ENCODE peak calls at places on chromosomes 4 and X, in eight cellular contexts. One of them, this sample, is unnamed.

GRCh38 chr4:13088726-13089658 is 395.1 kb downstream of the RAB28 start:
- DNase-seq in natural killer cell: no peak
- DNase-seq in stomach: no peak
- DNase-seq in endothelial cell: no peak
- DNase-seq in right cardiac atrium: no peak
- DNase-seq in OCI-LY7: no peak
- DNase-seq in GM13976: no peak
- DNase-seq in RWPE1: no peak
- DNase-seq in this sample: no peak

GRCh38 chr4:151808120-151808529 is 47.3 kb upstream of the GATB start:
- DNase-seq in natural killer cell: no peak
- DNase-seq in stomach: no peak
- DNase-seq in endothelial cell: no peak
- DNase-seq in right cardiac atrium: no peak
- DNase-seq in OCI-LY7: no peak
- DNase-seq in GM13976: no peak
- DNase-seq in RWPE1: peak
- DNase-seq in this sample: no peak

GRCh38 chrX:101485212-101486064 is at the start of gene ARMCX4:
- DNase-seq in natural killer cell: no peak
- DNase-seq in stomach: peak
- DNase-seq in endothelial cell: peak
- DNase-seq in right cardiac atrium: peak
- DNase-seq in OCI-LY7: no peak
- DNase-seq in GM13976: no peak
- DNase-seq in RWPE1: peak
- DNase-seq in this sample: peak

GRCh38 chr4:6991771-6992557 is 51.2 kb upstream of the TADA2B start:
- DNase-seq in natural killer cell: no peak
- DNase-seq in stomach: peak
- DNase-seq in endothelial cell: no peak
- DNase-seq in right cardiac atrium: peak
- DNase-seq in OCI-LY7: no peak
- DNase-seq in GM13976: no peak
- DNase-seq in RWPE1: peak
- DNase-seq in this sample: peak

GRCh38 chrX:119802546-119802945 is 11.1 kb upstream of the RPL39 start:
- DNase-seq in natural killer cell: no peak
- DNase-seq in stomach: no peak
- DNase-seq in endothelial cell: no peak
- DNase-seq in right cardiac atrium: no peak
- DNase-seq in OCI-LY7: no peak
- DNase-seq in GM13976: no peak
- DNase-seq in RWPE1: no peak
- DNase-seq in this sample: no peak

GRCh38 chr4:96887857-96888256 is 1048.0 kb downstream of the PDHA2 start:
- DNase-seq in natural killer cell: no peak
- DNase-seq in stomach: no peak
- DNase-seq in endothelial cell: no peak
- DNase-seq in right cardiac atrium: no peak
- DNase-seq in OCI-LY7: no peak
- DNase-seq in GM13976: no peak
- DNase-seq in RWPE1: no peak
- DNase-seq in this sample: no peak

GRCh38 chr4:7306986-7307385 is 114.6 kb downstream of the SORCS2 start:
- DNase-seq in natural killer cell: no peak
- DNase-seq in stomach: no peak
- DNase-seq in endothelial cell: no peak
- DNase-seq in right cardiac atrium: peak
- DNase-seq in OCI-LY7: no peak
- DNase-seq in GM13976: no peak
- DNase-seq in RWPE1: no peak
- DNase-seq in this sample: no peak

GRCh38 chr4:7336732-7337131 is 98.0 kb downstream of the PSAPL1 start:
- DNase-seq in natural killer cell: no peak
- DNase-seq in stomach: no peak
- DNase-seq in endothelial cell: no peak
- DNase-seq in right cardiac atrium: no peak
- DNase-seq in OCI-LY7: no peak
- DNase-seq in GM13976: no peak
- DNase-seq in RWPE1: no peak
- DNase-seq in this sample: no peak

GRCh38 chr4:145904413-145905177 is 34.0 kb downstream of the ZNF827 start:
- DNase-seq in natural killer cell: no peak
- DNase-seq in stomach: no peak
- DNase-seq in endothelial cell: no peak
- DNase-seq in right cardiac atrium: no peak
- DNase-seq in OCI-LY7: no peak
- DNase-seq in GM13976: no peak
- DNase-seq in RWPE1: no peak
- DNase-seq in this sample: no peak

GRCh38 chrX:153469811-153470410 is 465 bp downstream of the HAUS7 start:
- DNase-seq in natural killer cell: peak
- DNase-seq in stomach: no peak
- DNase-seq in endothelial cell: peak
- DNase-seq in right cardiac atrium: no peak
- DNase-seq in OCI-LY7: peak
- DNase-seq in GM13976: no peak
- DNase-seq in RWPE1: no peak
- DNase-seq in this sample: no peak

GRCh38 chrX:102599950-102600579 is 750 bp downstream of the ARMCX5 start:
- DNase-seq in natural killer cell: no peak
- DNase-seq in stomach: no peak
- DNase-seq in endothelial cell: no peak
- DNase-seq in right cardiac atrium: no peak
- DNase-seq in OCI-LY7: no peak
- DNase-seq in GM13976: no peak
- DNase-seq in RWPE1: no peak
- DNase-seq in this sample: no peak

GRCh38 chr4:12137556-12137955 is 708.9 kb upstream of the HS3ST1 start:
- DNase-seq in natural killer cell: no peak
- DNase-seq in stomach: no peak
- DNase-seq in endothelial cell: no peak
- DNase-seq in right cardiac atrium: no peak
- DNase-seq in OCI-LY7: no peak
- DNase-seq in GM13976: no peak
- DNase-seq in RWPE1: no peak
- DNase-seq in this sample: no peak

GRCh38 chr4:85953651-85954018 is 406.2 kb downstream of the MAPK10 start:
- DNase-seq in natural killer cell: no peak
- DNase-seq in stomach: no peak
- DNase-seq in endothelial cell: no peak
- DNase-seq in right cardiac atrium: peak
- DNase-seq in OCI-LY7: no peak
- DNase-seq in GM13976: no peak
- DNase-seq in RWPE1: peak
- DNase-seq in this sample: no peak

GRCh38 chr4:14196141-14196540 is 568.6 kb upstream of the BOD1L1 start:
- DNase-seq in natural killer cell: no peak
- DNase-seq in stomach: peak
- DNase-seq in endothelial cell: peak
- DNase-seq in right cardiac atrium: peak
- DNase-seq in OCI-LY7: no peak
- DNase-seq in GM13976: no peak
- DNase-seq in RWPE1: peak
- DNase-seq in this sample: no peak

GRCh38 chr4:122775039-122775438 is 42.5 kb downstream of the BBS12 start:
- DNase-seq in natural killer cell: no peak
- DNase-seq in stomach: no peak
- DNase-seq in endothelial cell: no peak
- DNase-seq in right cardiac atrium: no peak
- DNase-seq in OCI-LY7: no peak
- DNase-seq in GM13976: no peak
- DNase-seq in RWPE1: no peak
- DNase-seq in this sample: no peak

GRCh38 chr4:8248091-8248490 is 21.5 kb upstream of the HTRA3 start:
- DNase-seq in natural killer cell: no peak
- DNase-seq in stomach: no peak
- DNase-seq in endothelial cell: no peak
- DNase-seq in right cardiac atrium: no peak
- DNase-seq in OCI-LY7: no peak
- DNase-seq in GM13976: no peak
- DNase-seq in RWPE1: no peak
- DNase-seq in this sample: no peak

GRCh38 chr4:41692717-41693345 is 55.7 kb downstream of the PHOX2B start:
- DNase-seq in natural killer cell: no peak
- DNase-seq in stomach: peak
- DNase-seq in endothelial cell: peak
- DNase-seq in right cardiac atrium: peak
- DNase-seq in OCI-LY7: peak
- DNase-seq in GM13976: peak
- DNase-seq in RWPE1: peak
- DNase-seq in this sample: no peak

GRCh38 chr4:41655177-41655576 is 93.3 kb downstream of the PHOX2B start:
- DNase-seq in natural killer cell: no peak
- DNase-seq in stomach: no peak
- DNase-seq in endothelial cell: no peak
- DNase-seq in right cardiac atrium: no peak
- DNase-seq in OCI-LY7: no peak
- DNase-seq in GM13976: no peak
- DNase-seq in RWPE1: no peak
- DNase-seq in this sample: no peak

GRCh38 chrX:46029777-46030176 is 515.4 kb downstream of the ZNF674 start:
- DNase-seq in natural killer cell: no peak
- DNase-seq in stomach: no peak
- DNase-seq in endothelial cell: no peak
- DNase-seq in right cardiac atrium: no peak
- DNase-seq in OCI-LY7: no peak
- DNase-seq in GM13976: no peak
- DNase-seq in RWPE1: no peak
- DNase-seq in this sample: no peak

GRCh38 chrX:47502591-47503222 is 19.7 kb upstream of the ZNF41 start:
- DNase-seq in natural killer cell: no peak
- DNase-seq in stomach: no peak
- DNase-seq in endothelial cell: no peak
- DNase-seq in right cardiac atrium: no peak
- DNase-seq in OCI-LY7: no peak
- DNase-seq in GM13976: no peak
- DNase-seq in RWPE1: no peak
- DNase-seq in this sample: no peak

GRCh38 chrX:31500920-31501319 is 429.1 kb upstream of the FTHL17 start:
- DNase-seq in natural killer cell: no peak
- DNase-seq in stomach: no peak
- DNase-seq in endothelial cell: no peak
- DNase-seq in right cardiac atrium: no peak
- DNase-seq in OCI-LY7: no peak
- DNase-seq in GM13976: no peak
- DNase-seq in RWPE1: no peak
- DNase-seq in this sample: no peak

GRCh38 chrX:134706138-134706537 is 47.9 kb upstream of the PLAC1 start:
- DNase-seq in natural killer cell: no peak
- DNase-seq in stomach: no peak
- DNase-seq in endothelial cell: no peak
- DNase-seq in right cardiac atrium: no peak
- DNase-seq in OCI-LY7: no peak
- DNase-seq in GM13976: no peak
- DNase-seq in RWPE1: no peak
- DNase-seq in this sample: no peak

GRCh38 chr4:106312997-106313522 is 2.9 kb downstream of the TBCK start:
- DNase-seq in natural killer cell: no peak
- DNase-seq in stomach: no peak
- DNase-seq in endothelial cell: no peak
- DNase-seq in right cardiac atrium: no peak
- DNase-seq in OCI-LY7: no peak
- DNase-seq in GM13976: no peak
- DNase-seq in RWPE1: no peak
- DNase-seq in this sample: no peak

GRCh38 chr4:169033660-169034059 is 23.6 kb upstream of the CBR4 start:
- DNase-seq in natural killer cell: no peak
- DNase-seq in stomach: no peak
- DNase-seq in endothelial cell: no peak
- DNase-seq in right cardiac atrium: no peak
- DNase-seq in OCI-LY7: no peak
- DNase-seq in GM13976: no peak
- DNase-seq in RWPE1: peak
- DNase-seq in this sample: no peak

GRCh38 chrX:68438575-68438974 is 5.3 kb upstream of the OPHN1 start:
- DNase-seq in natural killer cell: no peak
- DNase-seq in stomach: no peak
- DNase-seq in endothelial cell: no peak
- DNase-seq in right cardiac atrium: no peak
- DNase-seq in OCI-LY7: no peak
- DNase-seq in GM13976: no peak
- DNase-seq in RWPE1: no peak
- DNase-seq in this sample: no peak

GRCh38 chr4:92021203-92021602 is 282.6 kb upstream of the GRID2 start:
- DNase-seq in natural killer cell: no peak
- DNase-seq in stomach: no peak
- DNase-seq in endothelial cell: no peak
- DNase-seq in right cardiac atrium: no peak
- DNase-seq in OCI-LY7: no peak
- DNase-seq in GM13976: no peak
- DNase-seq in RWPE1: no peak
- DNase-seq in this sample: no peak

GRCh38 chrX:136880003-136880451 is 498 bp downstream of the RBMX start:
- DNase-seq in natural killer cell: no peak
- DNase-seq in stomach: no peak
- DNase-seq in endothelial cell: peak
- DNase-seq in right cardiac atrium: peak
- DNase-seq in OCI-LY7: peak
- DNase-seq in GM13976: peak
- DNase-seq in RWPE1: peak
- DNase-seq in this sample: peak

This sample was measured in naive B cell.